ENCODE peak calls at places on chromosomes 11 and 22, in eight cellular contexts. O, T, M, F, C, S, K and E are unnamed samples.

GRCh38 chr22:17090550-17090949 is 5.8 kb downstream of the IL17RA start:
- DNase-seq in O (no peak), T (no peak), M (no peak), F (no peak), C (no peak), S (no peak), K (no peak), E (no peak)

GRCh38 chr11:12860827-12861226 is 148.3 kb upstream of the RASSF10 start:
- DNase-seq in O (no peak), T (no peak), M (no peak), F (no peak), C (no peak), S (no peak), K (no peak), E (no peak)

GRCh38 chr11:128757886-128758612 is 64.2 kb downstream of the FLI1 start:
- DNase-seq in O (no peak), T (no peak), M (no peak), F (no peak), C (no peak), S (peak; percentile 78), K (no peak), E (no peak)

GRCh38 chr11:86931965-86932332 is 23.2 kb downstream of the FZD4 start:
- DNase-seq in O (peak; percentile 69), T (no peak), M (no peak), F (no peak), C (no peak), S (no peak), K (no peak), E (no peak)

GRCh38 chr11:107898270-107898669 is 30.0 kb upstream of the RAB39A start:
- DNase-seq in O (peak; percentile 61), T (peak; percentile 2), M (no peak), F (no peak), C (no peak), S (peak; percentile 48), K (peak; percentile 11), E (no peak)

GRCh38 chr11:32400670-32401369 is 34.5 kb downstream of the WT1 start:
- DNase-seq in O (no peak), T (no peak), M (no peak), F (no peak), C (no peak), S (no peak), K (no peak), E (no peak)

GRCh38 chr11:61834278-61835004 is 6.3 kb downstream of the FADS2 start:
- DNase-seq in O (no peak), T (peak; percentile 40), M (no peak), F (peak; percentile 13), C (peak; percentile 43), S (peak; percentile 88), K (no peak), E (no peak)

GRCh38 chr11:30008946-30009525 is 7.8 kb downstream of the KCNA4 start:
- DNase-seq in O (peak; percentile 4), T (no peak), M (no peak), F (no peak), C (no peak), S (no peak), K (no peak), E (no peak)

GRCh38 chr22:50714150-50714549 is 23.9 kb upstream of the ACR start:
- DNase-seq in O (no peak), T (no peak), M (no peak), F (no peak), C (peak; percentile 3), S (no peak), K (no peak), E (no peak)

GRCh38 chr11:21811572-21811971 is 381.3 kb upstream of the ANO5 start:
- DNase-seq in O (no peak), T (no peak), M (no peak), F (no peak), C (no peak), S (no peak), K (no peak), E (no peak)

GRCh38 chr11:79076526-79077115 is 364.2 kb downstream of the TENM4 start:
- DNase-seq in O (peak; percentile 23), T (peak; percentile 53), M (peak; percentile 30), F (no peak), C (peak; percentile 50), S (no peak), K (no peak), E (no peak)
- TF ChIP-seq CTCF in O (peak; percentile 43), T (peak; percentile 51), M (peak; percentile 39), F (no peak), C (peak; percentile 54), S (peak; percentile 52), K (peak; percentile 72), E (peak; percentile 48)

GRCh38 chr11:133243832-133244231 is 288.5 kb downstream of the OPCML start:
- DNase-seq in O (no peak), T (no peak), M (no peak), F (no peak), C (no peak), S (no peak), K (no peak), E (no peak)
- TF ChIP-seq CTCF in O (no peak), T (no peak), M (no peak), F (no peak), C (no peak), S (no peak), K (no peak), E (no peak)

GRCh38 chr11:70415176-70415575 is 16.8 kb downstream of the CTTN start:
- DNase-seq in O (no peak), T (peak; percentile 31), M (no peak), F (no peak), C (no peak), S (no peak), K (no peak), E (no peak)
- TF ChIP-seq CTCF in O (peak; percentile 10), T (no peak), M (no peak), F (no peak), C (no peak), S (no peak), K (peak; percentile 36), E (no peak)

DNA sequence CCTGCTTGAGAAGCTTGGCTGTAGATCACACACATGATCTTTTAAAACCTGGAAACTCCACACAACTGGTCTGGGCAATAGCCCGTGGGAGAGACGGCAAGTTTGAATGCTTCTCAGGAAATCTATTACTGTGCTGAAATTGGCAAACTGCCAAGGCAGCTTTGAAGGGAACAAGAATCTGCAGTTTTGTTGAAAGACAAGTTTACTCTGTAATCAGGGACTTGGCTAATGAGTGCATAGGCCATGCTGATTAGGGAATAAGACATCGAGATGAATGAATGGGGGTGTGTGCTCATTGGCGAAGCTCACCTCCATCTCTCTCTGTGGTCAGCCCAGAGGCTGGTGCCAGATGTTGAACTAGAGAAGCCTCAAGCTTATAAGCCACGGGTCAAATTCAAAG is 218.8 kb downstream of the HIPK3 start:
- DNase-seq in O (peak; percentile 69), T (peak; percentile 53), M (no peak), F (no peak), C (no peak), S (no peak), K (peak; percentile 52), E (no peak)
- TF ChIP-seq CTCF in O (no peak), T (no peak), M (no peak), F (no peak), C (no peak), S (no peak), K (no peak), E (no peak)

GRCh38 chr11:113193894-113194293 is 120.5 kb upstream of the TTC12 start:
- DNase-seq in O (no peak), T (peak; percentile 22), M (no peak), F (no peak), C (no peak), S (no peak), K (no peak), E (no peak)

GRCh38 chr11:113189909-113190667 is 124.3 kb upstream of the TTC12 start:
- DNase-seq in O (peak; percentile 84), T (peak; percentile 17), M (no peak), F (no peak), C (no peak), S (no peak), K (peak; percentile 70), E (peak; percentile 64)

GRCh38 chr11:113195728-113196127 is 118.7 kb upstream of the TTC12 start:
- DNase-seq in O (no peak), T (no peak), M (no peak), F (no peak), C (no peak), S (no peak), K (no peak), E (no peak)

GRCh38 chr11:113192121-113192925 is 122.1 kb upstream of the TTC12 start:
- DNase-seq in O (no peak), T (no peak), M (no peak), F (no peak), C (no peak), S (no peak), K (no peak), E (no peak)

DNA sequence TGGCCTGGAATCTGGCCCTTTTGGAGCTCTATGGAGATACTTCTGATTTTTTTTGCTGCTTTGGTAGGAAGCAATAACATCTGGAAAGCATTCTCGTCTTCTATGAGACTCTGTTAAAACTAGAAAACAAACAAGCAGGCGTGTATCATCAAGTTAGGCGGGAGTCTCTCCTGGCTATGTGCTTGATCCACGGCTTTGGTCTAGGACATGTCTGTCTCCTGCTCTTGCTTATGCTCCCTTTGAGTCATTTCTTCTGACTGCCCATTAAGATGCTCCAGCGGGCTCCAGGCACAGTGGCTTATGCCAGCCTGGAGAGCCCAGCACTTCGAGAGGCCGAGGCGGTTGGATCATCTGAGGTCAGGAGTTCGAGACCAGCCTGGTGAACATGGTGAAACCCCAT is 121.3 kb upstream of the TTC12 start:
- DNase-seq in O (no peak), T (peak; percentile 8), M (no peak), F (no peak), C (no peak), S (no peak), K (no peak), E (no peak)
- TF ChIP-seq CTCF in O (no peak), T (no peak), M (no peak), F (no peak), C (no peak), S (no peak), K (no peak), E (no peak)

DNA sequence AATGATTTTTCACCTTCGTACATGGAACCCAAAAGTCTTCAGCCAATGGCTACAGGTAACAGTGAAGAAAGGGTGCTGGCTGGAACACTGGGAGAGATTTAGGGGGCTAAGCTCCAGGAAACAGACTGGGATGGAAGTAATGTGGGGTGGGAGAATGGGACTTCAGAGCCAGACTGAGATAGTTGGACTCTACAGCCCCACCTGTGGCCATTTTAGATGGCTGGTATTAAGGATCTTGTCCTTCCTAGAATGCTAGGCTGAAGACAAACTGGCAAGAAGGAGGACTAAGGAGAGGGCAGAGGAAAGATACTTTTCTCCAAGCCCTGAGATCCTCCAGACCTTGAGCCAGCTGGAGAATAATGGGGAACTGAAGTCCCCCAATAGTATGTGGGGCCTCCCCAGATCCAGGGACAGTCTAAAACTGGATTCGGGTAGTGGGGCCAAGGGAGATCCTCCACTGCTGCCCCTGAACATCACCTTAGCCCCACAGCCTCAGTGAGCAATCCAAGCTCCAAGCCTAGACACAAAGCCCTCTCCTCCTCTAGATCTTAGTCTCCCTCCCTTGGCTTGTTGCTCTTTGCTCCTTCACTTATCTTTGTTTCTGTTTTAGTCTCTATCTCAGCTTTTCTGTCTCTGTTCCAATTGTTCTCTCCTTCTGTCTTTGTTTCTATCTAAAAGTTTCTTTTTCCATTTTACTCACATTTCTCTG is 16.1 kb upstream of the RRAS2 start:
- DNase-seq in O (no peak), T (no peak), M (no peak), F (no peak), C (no peak), S (no peak), K (no peak), E (no peak)
- TF ChIP-seq CTCF in O (no peak), T (no peak), M (no peak), F (no peak), C (peak; percentile 14), S (peak; percentile 31), K (peak; percentile 6), E (no peak)

GRCh38 chr11:70128435-70128906 is 50.4 kb downstream of the ANO1 start:
- DNase-seq in O (no peak), T (no peak), M (no peak), F (no peak), C (no peak), S (no peak), K (no peak), E (peak; percentile 39)
- TF ChIP-seq CTCF in O (no peak), T (no peak), M (no peak), F (no peak), C (no peak), S (no peak), K (peak; percentile 5), E (peak; percentile 32)